ENCODE peak calls at places on chromosome 16, in nine cellular contexts. Z is iris pigment epithelial cell; E is activated CD4-positive, alpha-beta T cell treated with anti-CD3 and anti-CD28 coated beads, Interleukin-2, amount 10 ng/mL, durations not matched to agents 7 days and 5 days; J is NCI-H1092; Q is upper lobe of right lung; T is stimulated activated CD4-positive, alpha-beta T cell treated with anti-CD3 and anti-CD28 coated beads, Interleukin-2, amount 100 ng/mL, for 24 hours; M is GM23338; V is stimulated activated CD8-positive, alpha-beta memory T cell treated with anti-CD3 and anti-CD28 coated beads, Interleukin-15, amount 100 ng/mL, for 1 hour; L is COR-L47. U is an unnamed sample.

GRCh38 chr16:68451656-68452055 is 3.3 kb upstream of the SMPD3 start:
- DNase-seq in L (no peak), Z (no peak), M (no peak), J (no peak), Q (no peak), V (no peak), T (no peak), E (no peak), U (no peak)

GRCh38 chr16:11236855-11237254 is 19.1 kb downstream of the SOCS1 start:
- DNase-seq in L (no peak), Q (peak), Z (no peak), M (no peak), E (no peak), T (no peak), V (no peak), J (no peak), U (no peak)

GRCh38 chr16:71895679-71896385 is 501 bp downstream of the IST1 start:
- DNase-seq in Z (peak), J (no peak), E (peak), T (no peak), M (peak), L (no peak), Q (peak), V (no peak), U (peak)

GRCh38 chr16:55426865-55427484 is 52.0 kb upstream of the MMP2 start:
- DNase-seq in V (no peak), M (no peak), Z (no peak), E (no peak), Q (no peak), T (no peak), J (no peak), L (no peak), U (no peak)

GRCh38 chr16:49492090-49492801 is 118.6 kb downstream of the C16orf78 start:
- DNase-seq in T (peak), M (peak), Z (peak), V (no peak), L (peak), Q (peak), J (peak), E (peak), U (peak)

GRCh38 chr16:54542805-54543504 is 256.4 kb upstream of the IRX3 start:
- DNase-seq in Q (no peak), V (no peak), L (no peak), Z (no peak), J (peak), M (no peak), T (no peak), E (no peak), U (no peak)

GRCh38 chr16:65289022-65289421 is 167.2 kb upstream of the CDH11 start:
- DNase-seq in Q (no peak), L (no peak), J (no peak), M (no peak), V (no peak), Z (no peak), E (no peak), T (no peak), U (no peak)

GRCh38 chr16:3171181-3171854 is 16.7 kb upstream of the OR1F1 start:
- DNase-seq in T (peak), M (no peak), V (no peak), E (peak), J (no peak), L (no peak), Z (no peak), Q (no peak), U (no peak)

GRCh38 chr16:4261557-4262172 is 11.2 kb downstream of the TFAP4 start:
- DNase-seq in L (no peak), M (peak), E (peak), T (peak), J (no peak), Z (no peak), V (no peak), Q (no peak), U (peak)

GRCh38 chr16:57611184-57611583 is 17.2 kb upstream of the ADGRG1 start:
- DNase-seq in J (no peak), E (no peak), L (no peak), V (no peak), T (no peak), M (no peak), Q (no peak), Z (peak), U (no peak)

GRCh38 chr16:55542459-55543082 is 23.9 kb upstream of the CAPNS2 start:
- DNase-seq in Z (peak), J (no peak), E (no peak), V (no peak), T (no peak), L (no peak), Q (no peak), M (no peak), U (no peak)

GRCh38 chr16:64615647-64616280 is 506.1 kb downstream of the CDH11 start:
- DNase-seq in Z (no peak), J (no peak), M (peak), Q (peak), V (no peak), L (peak), T (no peak), E (no peak), U (no peak)

GRCh38 chr16:86952769-86953168 is 364.4 kb downstream of the C16orf95 start:
- DNase-seq in M (no peak), V (no peak), J (no peak), E (no peak), Q (no peak), T (no peak), L (no peak), Z (peak), U (no peak)

GRCh38 chr16:88026964-88027938 is 76.0 kb downstream of the BANP start:
- DNase-seq in E (no peak), Q (no peak), T (no peak), Z (no peak), M (no peak), J (no peak), L (no peak), V (no peak), U (no peak)

GRCh38 chr16:21645261-21645721 is 7.1 kb downstream of the IGSF6 start:
- DNase-seq in Z (peak), L (no peak), E (peak), Q (no peak), V (no peak), T (peak), M (no peak), J (no peak), U (peak)

U was measured in erythroblast.